ENCODE peak calls at places on chromosomes 16 and 17, in eight cellular contexts. U is stimulated activated CD4-positive, alpha-beta T cell treated with anti-CD3 and anti-CD28 coated beads, Interleukin-1b, Interleukin-23, amount 100 ng/mL, for 48 hours; T is Peyer's patch; J is NCI-H446 treated with DMSO at 0.1 percent for 48 hours; D is HFFc6; P is hypothalamus; C is WERI-Rb-1; Z is aorta. R is an unnamed sample.

GRCh38 chr17:45341389-45342158 is 24.8 kb upstream of the MAP3K14 start:
- DNase-seq in T (no peak), U (no peak), C (peak), Z (peak), J (no peak), P (no peak), D (peak), R (no peak)

GRCh38 chr17:32831627-32832243 is 45.2 kb downstream of the MYO1D start:
- DNase-seq in Z (no peak), C (no peak), P (no peak), J (no peak), U (no peak), D (no peak), T (no peak), R (no peak)

GRCh38 chr17:75664099-75664549 is 2.8 kb downstream of the RECQL5 start:
- DNase-seq in T (peak), U (no peak), Z (no peak), D (no peak), C (no peak), J (no peak), P (no peak), R (no peak)

GRCh38 chr17:6070280-6070894 is at the start of gene WSCD1:
- DNase-seq in Z (peak), P (peak), U (no peak), C (peak), D (no peak), J (no peak), T (no peak), R (no peak)

GRCh38 chr17:3845361-3845753 is 689 bp downstream of the NCBP3 start:
- DNase-seq in D (peak), J (no peak), C (no peak), T (peak), U (peak), Z (peak), P (no peak), R (peak)

GRCh38 chr17:16398270-16399267 is 16.8 kb upstream of the TRPV2 start:
- DNase-seq in Z (no peak), C (no peak), T (peak), P (no peak), U (no peak), J (no peak), D (no peak), R (no peak)

GRCh38 chr16:57278494-57278893 is 6.0 kb downstream of the PLLP start:
- DNase-seq in D (no peak), Z (peak), P (peak), C (no peak), U (no peak), T (no peak), J (no peak), R (no peak)

GRCh38 chr16:73315645-73316044 is 267.7 kb upstream of the ZFHX3 start:
- DNase-seq in P (no peak), T (no peak), Z (no peak), C (no peak), J (no peak), D (no peak), U (no peak), R (no peak)

GRCh38 chr17:55210292-55210691 is 54.5 kb upstream of the HLF start:
- DNase-seq in U (no peak), D (no peak), P (no peak), T (no peak), C (no peak), J (no peak), Z (no peak), R (no peak)

GRCh38 chr17:17132746-17133145 is 73.4 kb downstream of the PLD6 start:
- DNase-seq in P (no peak), T (no peak), U (no peak), D (no peak), J (no peak), C (no peak), Z (no peak), R (no peak)

GRCh38 chr17:27888945-27889344 is 4.2 kb downstream of the LYRM9 start:
- DNase-seq in Z (no peak), D (no peak), U (no peak), C (no peak), J (no peak), P (no peak), T (no peak), R (no peak)

GRCh38 chr16:50457423-50457822 is 88.6 kb upstream of the BRD7 start:
- DNase-seq in J (no peak), P (no peak), T (no peak), Z (no peak), D (no peak), U (no peak), C (no peak), R (no peak)

GRCh38 chr16:3992297-3993051 is 112.0 kb upstream of the CREBBP start:
- DNase-seq in D (no peak), J (no peak), Z (no peak), P (no peak), T (no peak), U (no peak), C (no peak), R (no peak)

GRCh38 chr17:4607773-4608187 is 23.5 kb downstream of the SMTNL2 start:
- DNase-seq in C (no peak), J (no peak), D (peak), T (no peak), P (no peak), Z (peak), U (no peak), R (no peak)